ENCODE peak calls at places on chromosomes 16 and 17, in five cellular contexts. H, U, W, I and F are unnamed samples.

GRCh38 chr17:61467416-61468262 is 15.4 kb downstream of the TBX4 start:
- DNase-seq in I (peak; percentile 59), H (peak; percentile 43), U (no peak), W (peak; percentile 96), F (no peak)

GRCh38 chr16:56649820-56650219 is 1.9 kb upstream of the MT1B start:
- DNase-seq in H (no peak), U (no peak), W (no peak), I (peak; percentile 87), F (no peak)

GRCh38 chr16:67521095-67521804 is 7.4 kb upstream of the RIPOR1 start:
- DNase-seq in H (peak; percentile 95), W (peak; percentile 99), U (peak; percentile 87), I (peak; percentile 97), F (peak; percentile 97)

GRCh38 chr17:61065263-61065773 is 334.3 kb upstream of the TBX2 start:
- DNase-seq in I (no peak), H (no peak), W (no peak), U (no peak), F (no peak)

GRCh38 chr17:79046501-79047280 is 22.7 kb downstream of the C1QTNF1 start:
- DNase-seq in I (no peak), H (no peak), W (no peak), U (no peak), F (no peak)

GRCh38 chr16:52912565-52913173 is 140.0 kb downstream of the CHD9NB start:
- DNase-seq in I (peak; percentile 66), U (no peak), H (no peak), W (peak; percentile 92), F (no peak)

GRCh38 chr17:50352693-50353599 is 7.0 kb downstream of the XYLT2 start:
- DNase-seq in U (no peak), I (no peak), W (peak; percentile 54), H (no peak), F (no peak)

GRCh38 chr17:57935833-57936807 is 19.1 kb downstream of the CUEDC1 start:
- DNase-seq in I (peak; percentile 44), W (peak; percentile 88), U (no peak), H (no peak), F (no peak)

GRCh38 chr17:73257516-73257915 is 4.2 kb downstream of the CPSF4L start:
- DNase-seq in W (no peak), H (peak; percentile 18), U (no peak), I (no peak), F (no peak)

GRCh38 chr16:88407807-88408206 is 25.0 kb downstream of the ZNF469 start:
- DNase-seq in I (no peak), H (no peak), U (no peak), W (no peak), F (no peak)

GRCh38 chr17:83126275-83126930 is 47.0 kb downstream of the METRNL start:
- DNase-seq in W (peak; percentile 42), H (no peak), I (no peak), U (no peak), F (no peak)

GRCh38 chr16:86306046-86306644 is 204.2 kb upstream of the FOXF1 start:
- DNase-seq in U (no peak), H (no peak), I (no peak), W (no peak), F (no peak)

GRCh38 chr17:33504571-33504970 is 211.5 kb upstream of the ASIC2 start:
- DNase-seq in H (no peak), W (no peak), I (no peak), U (no peak), F (no peak)

GRCh38 chr16:2243031-2243528 is 6.8 kb downstream of the DNASE1L2 start:
- DNase-seq in I (no peak), U (no peak), H (no peak), W (peak; percentile 84), F (no peak)

GRCh38 chr17:81111066-81111465 is 54.2 kb upstream of the PVALEF start:
- DNase-seq in U (no peak), H (no peak), I (no peak), W (no peak), F (no peak)

GRCh38 chr17:62681061-62681938 is 53.8 kb downstream of the MRC2 start:
- DNase-seq in W (peak; percentile 48), U (no peak), H (no peak), I (no peak), F (no peak)

GRCh38 chr17:80441133-80441578 is 26.2 kb downstream of the ENDOV start:
- DNase-seq in H (no peak), U (no peak), W (peak; percentile 98), I (peak; percentile 40), F (no peak)

GRCh38 chr17:63819585-63820537 is 7.4 kb upstream of the PSMC5 start:
- DNase-seq in U (no peak), H (no peak), W (peak; percentile 53), I (no peak), F (no peak)

GRCh38 chr17:7141824-7142223 is 27.2 kb upstream of the ASGR2 start:
- DNase-seq in H (no peak), I (peak; percentile 68), W (peak; percentile 36), U (no peak), F (no peak)

GRCh38 chr16:16051132-16051531 is 101.7 kb downstream of the ABCC1 start:
- DNase-seq in U (no peak), I (no peak), H (no peak), W (no peak), F (no peak)

GRCh38 chr16:16062023-16062932 is 112.9 kb downstream of the ABCC1 start:
- DNase-seq in I (no peak), U (no peak), H (no peak), W (peak; percentile 67), F (no peak)

GRCh38 chr16:16052916-16053315 is 103.5 kb downstream of the ABCC1 start:
- DNase-seq in H (no peak), W (no peak), I (no peak), U (no peak), F (no peak)

GRCh38 chr16:16059895-16060590 is 110.6 kb downstream of the ABCC1 start:
- DNase-seq in H (no peak), U (no peak), I (no peak), W (no peak), F (no peak)

DNA sequence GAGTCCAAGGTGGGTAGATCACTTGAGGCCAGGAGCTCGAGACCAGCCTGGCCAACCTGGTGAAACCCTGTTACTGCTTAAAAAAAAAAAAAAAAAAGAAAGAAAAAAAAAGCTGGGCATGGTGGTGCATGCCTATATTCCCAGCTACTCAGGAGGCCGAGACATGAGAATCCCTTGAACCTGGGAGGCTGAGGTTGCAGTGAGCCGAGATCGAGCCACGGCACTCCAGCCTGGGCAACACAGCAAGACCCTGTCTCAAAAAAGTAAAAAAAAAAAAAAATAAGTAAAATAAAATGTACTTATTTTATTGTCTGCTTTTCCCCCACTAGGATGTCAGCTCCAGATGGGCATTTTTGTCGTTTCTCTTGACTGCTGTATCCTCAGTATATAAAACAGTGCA is 107.7 kb downstream of the ABCC1 start:
- DNase-seq in I (no peak), H (no peak), U (no peak), W (no peak), F (no peak)
- H3K4me1 ChIP-seq in I (no peaks in the 10 kb centered on the region), H (no peaks in the 10 kb centered on the region), U (peaks cover 38% of the 10 kb centered on the region), W (no peaks in the 10 kb centered on the region), F (peaks cover 16% of the 10 kb centered on the region)

DNA sequence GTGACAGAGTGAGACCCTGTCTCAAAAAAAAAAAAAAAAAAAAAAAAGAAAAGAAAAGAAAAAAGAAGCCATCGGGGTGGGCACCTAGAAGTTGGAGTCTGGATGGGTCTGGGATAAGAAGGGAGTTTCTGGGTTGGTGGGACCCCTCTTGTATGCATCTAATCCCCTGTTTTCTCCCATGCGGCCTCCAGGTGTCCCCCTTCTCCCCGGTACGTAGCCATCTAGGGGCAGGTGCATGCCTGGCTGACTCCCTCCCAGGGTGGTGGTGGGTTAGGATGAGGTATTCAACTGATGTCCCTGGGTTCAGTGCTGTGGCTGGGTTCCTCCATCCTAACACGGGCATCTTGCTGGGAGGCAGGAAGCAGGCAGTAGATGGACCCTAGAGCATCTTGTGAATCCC is 13.0 kb downstream of the FMNL1 start:
- DNase-seq in I (peak; percentile 45), U (no peak), W (peak; percentile 89), H (no peak), F (no peak)
- H3K4me1 ChIP-seq in I (peaks cover 15% of the 10 kb centered on the region), U (no peaks in the 10 kb centered on the region), W (no peaks in the 10 kb centered on the region), H (peaks cover 14% of the 10 kb centered on the region), F (peaks cover 46% of the 10 kb centered on the region)

DNA sequence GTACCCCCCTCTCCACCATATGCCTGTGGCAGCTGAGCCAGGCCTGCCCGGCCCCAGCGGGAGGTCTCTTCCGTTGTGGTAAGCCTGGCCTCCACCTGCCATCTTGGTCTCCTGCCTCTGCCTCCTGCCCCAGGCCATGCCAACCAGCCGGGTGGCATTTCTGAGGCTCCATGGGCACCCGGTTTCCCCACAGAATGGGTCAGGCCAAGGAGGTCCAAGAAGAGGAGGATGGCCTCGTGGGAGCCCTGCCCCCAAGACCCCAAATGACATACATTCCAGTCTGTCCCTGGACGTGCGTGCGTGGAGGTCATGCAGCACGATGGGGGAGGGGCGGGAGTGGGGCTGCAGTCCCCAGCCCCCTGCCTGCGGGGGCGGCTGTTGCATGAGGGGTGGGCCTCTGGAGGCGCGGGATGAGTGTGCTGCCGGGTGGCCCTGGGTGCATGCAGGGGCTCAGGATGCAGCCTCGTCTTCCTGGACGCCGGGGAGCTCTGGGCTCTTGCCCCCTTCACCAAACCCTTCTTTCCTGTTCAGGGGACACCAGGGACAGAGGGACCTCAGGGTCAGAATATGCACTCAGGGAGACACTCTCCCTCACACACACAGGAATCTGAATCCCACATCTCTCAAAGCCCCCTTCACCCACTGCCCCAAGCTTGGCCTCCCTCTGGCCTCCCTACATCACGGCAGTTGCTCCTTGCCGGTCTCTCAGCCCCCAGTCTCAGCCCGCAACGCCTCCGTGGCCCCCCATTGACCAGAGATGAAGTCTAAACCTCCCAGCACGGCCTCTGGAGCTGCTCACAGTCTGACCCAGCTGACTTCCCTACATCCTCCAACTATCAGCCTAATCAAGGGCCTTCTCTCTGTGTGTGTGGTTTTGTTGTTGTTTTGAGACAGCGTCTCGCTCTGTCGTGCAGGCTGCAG is 16.0 kb upstream of the NCBP3 start:
- DNase-seq in W (peak; percentile 49), H (no peak), I (no peak), U (no peak), F (no peak)
- H3K4me1 ChIP-seq in W (no peaks in the 10 kb centered on the region), H (no peaks in the 10 kb centered on the region), I (no peaks in the 10 kb centered on the region), U (peaks cover 14% of the 10 kb centered on the region), F (no peaks in the 10 kb centered on the region)

DNA sequence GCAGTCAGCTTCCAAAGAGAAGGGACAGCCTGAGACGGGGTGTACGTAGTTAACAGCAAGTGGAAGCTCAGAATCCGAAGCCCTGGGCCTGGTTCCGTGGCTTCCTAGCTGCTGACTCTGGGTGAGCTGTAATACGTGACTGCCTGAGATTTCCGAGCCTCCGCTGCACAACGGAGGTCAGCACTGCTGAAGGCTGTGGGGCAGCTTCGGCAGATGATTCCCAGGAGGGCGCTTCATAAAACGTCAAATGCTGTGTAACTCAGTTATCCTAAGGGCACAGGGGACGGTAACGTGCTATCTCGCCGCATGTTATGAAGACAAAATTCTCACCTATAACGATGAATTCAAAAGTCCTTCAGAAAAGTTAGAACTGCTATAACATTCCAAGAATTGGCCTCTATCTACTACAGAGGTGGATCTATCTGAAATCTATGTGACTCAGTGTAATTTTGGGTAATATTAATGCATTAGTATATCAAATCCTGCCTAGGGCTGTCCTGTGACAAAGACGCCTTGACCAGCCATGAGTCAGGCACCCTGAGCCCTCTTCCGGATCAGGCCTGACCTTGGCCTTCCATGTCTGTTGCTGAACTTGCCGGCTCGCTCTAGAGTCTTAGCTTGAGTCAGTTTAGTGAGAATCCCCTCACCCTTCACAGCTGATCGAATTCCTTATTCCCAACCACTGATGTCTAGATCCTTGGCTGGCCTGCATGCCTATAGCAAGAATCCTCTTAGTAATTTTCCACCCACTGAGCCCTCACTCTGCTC is 43.5 kb downstream of the MARF1 start:
- DNase-seq in I (peak; percentile 7), H (no peak), U (no peak), W (no peak), F (no peak)
- H3K4me1 ChIP-seq in I (no peaks in the 10 kb centered on the region), H (no peaks in the 10 kb centered on the region), U (peaks cover 22% of the 10 kb centered on the region), W (peaks cover 7% of the 10 kb centered on the region), F (no peaks in the 10 kb centered on the region)